ENCODE peak calls at places on chromosomes 7 and 10, in four cellular contexts. Q is dorsolateral prefrontal cortex, J is ascending aorta, U is SK-N-SH. B is an unnamed sample.

GRCh38 chr7:80603940-80604339 is 34.5 kb upstream of the CD36 start:
- DNase-seq in Q (no peak), J (no peak), U (no peak), B (no peak)

GRCh38 chr7:1924185-1924817 is 254.2 kb downstream of the ELFN1 start:
- DNase-seq in Q (no peak), J (no peak), U (no peak), B (no peak)

GRCh38 chr7:111841596-111842209 is 279.4 kb upstream of the IMMP2L start:
- DNase-seq in Q (no peak), J (no peak), U (no peak), B (no peak)

GRCh38 chr7:130272456-130273080 is 5.9 kb downstream of the CPA2 start:
- DNase-seq in Q (no peak), J (no peak), U (no peak), B (peak)

GRCh38 chr7:29749701-29750321 is 56.5 kb upstream of the WIPF3 start:
- DNase-seq in Q (no peak), J (no peak), U (no peak), B (no peak)

GRCh38 chr7:112421666-112422486 is 28.4 kb upstream of the IFRD1 start:
- DNase-seq in Q (no peak), J (no peak), U (no peak), B (no peak)

GRCh38 chr10:7671121-7671520 is 4.4 kb upstream of the ITIH5 start:
- DNase-seq in Q (no peak), J (no peak), U (no peak), B (no peak)

GRCh38 chr7:72334066-72334465 is 78.1 kb downstream of the CALN1 start:
- DNase-seq in Q (no peak), J (no peak), U (peak), B (no peak)

GRCh38 chr10:132532784-132533560 is 4.6 kb upstream of the INPP5A start:
- DNase-seq in Q (no peak), J (no peak), U (no peak), B (no peak)

GRCh38 chr10:47178537-47179290 is 121.3 kb upstream of the GDF10 start:
- DNase-seq in Q (no peak), J (no peak), U (no peak), B (no peak)

GRCh38 chr10:13536674-13537366 is 8.0 kb upstream of the BEND7 start:
- DNase-seq in Q (peak), J (no peak), U (peak), B (peak)

GRCh38 chr10:86580549-86580886 is 58.9 kb upstream of the WAPL start:
- DNase-seq in Q (no peak), J (no peak), U (no peak), B (no peak)

GRCh38 chr7:100190059-100190711 is 12.5 kb downstream of the STAG3 start:
- DNase-seq in Q (no peak), J (no peak), U (peak), B (no peak)
- TF ChIP-seq CTCF in Q (peak), J (peak), U (peak), B (peak)

GRCh38 chr10:72084094-72084459 is 4.3 kb downstream of the SPOCK2 start:
- DNase-seq in Q (peak), J (no peak), U (no peak), B (no peak)
- H3K27ac ChIP-seq in Q (peak), J (no peak), U (no peak), B (peak)

GRCh38 chr7:30980751-30981150 is 17.0 kb downstream of the GHRHR start:
- DNase-seq in Q (no peak), J (no peak), U (no peak), B (no peak)

GRCh38 chr7:30983914-30984247 is 20.1 kb downstream of the GHRHR start:
- DNase-seq in Q (no peak), J (no peak), U (no peak), B (no peak)

GRCh38 chr7:30984359-30985107 is 20.8 kb downstream of the GHRHR start:
- DNase-seq in Q (no peak), J (peak), U (no peak), B (no peak)

GRCh38 chr7:30985756-30986155 is 22.0 kb downstream of the GHRHR start:
- DNase-seq in Q (no peak), J (no peak), U (no peak), B (no peak)

DNA sequence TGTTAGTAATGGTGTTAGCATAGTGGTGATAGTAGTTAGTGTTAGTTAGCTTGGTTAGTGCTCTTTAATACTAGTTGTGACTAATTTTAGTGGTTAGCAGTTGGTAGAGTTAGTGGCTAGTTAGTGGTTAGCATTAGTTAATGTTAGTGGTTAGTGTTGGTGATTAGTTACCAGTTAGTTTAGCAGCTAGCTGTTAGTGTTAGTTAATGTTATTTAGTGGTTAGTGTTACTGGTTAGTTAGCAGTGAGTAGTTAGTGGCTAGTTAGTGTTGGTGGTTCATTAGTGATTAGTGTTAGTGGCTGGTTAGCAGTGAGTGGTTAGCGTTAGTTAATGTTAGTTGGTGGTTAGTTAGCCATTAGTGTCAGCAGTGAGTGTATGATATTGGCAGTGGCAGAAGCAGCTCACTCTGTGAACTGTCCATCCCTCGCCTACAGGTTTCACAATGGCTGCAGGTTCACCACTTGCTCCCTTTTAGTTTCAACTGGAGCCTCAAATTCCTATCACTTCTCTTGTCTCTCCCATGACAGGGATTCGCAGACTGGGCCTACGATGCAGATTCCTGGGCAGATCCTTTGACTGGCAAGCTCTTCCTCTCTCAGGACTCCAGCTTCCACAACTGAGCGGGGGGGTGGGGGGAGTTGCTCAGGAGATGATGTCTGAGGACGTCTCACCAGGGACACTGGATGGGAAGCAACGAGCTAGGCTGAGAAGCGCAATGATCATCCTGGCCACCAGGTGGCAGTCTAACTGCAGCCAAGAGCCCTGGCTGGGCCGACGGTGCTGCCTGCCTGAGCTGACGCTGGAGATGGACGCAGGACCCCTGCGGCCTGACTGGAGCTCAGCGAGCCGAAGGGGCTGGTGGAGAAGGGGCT is 19.5 kb downstream of the GHRHR start:
- DNase-seq in Q (peak), J (peak), U (peak), B (peak)
- H3K4me3 ChIP-seq in Q (no peak), J (peak), U (peak), B (no peak)

DNA sequence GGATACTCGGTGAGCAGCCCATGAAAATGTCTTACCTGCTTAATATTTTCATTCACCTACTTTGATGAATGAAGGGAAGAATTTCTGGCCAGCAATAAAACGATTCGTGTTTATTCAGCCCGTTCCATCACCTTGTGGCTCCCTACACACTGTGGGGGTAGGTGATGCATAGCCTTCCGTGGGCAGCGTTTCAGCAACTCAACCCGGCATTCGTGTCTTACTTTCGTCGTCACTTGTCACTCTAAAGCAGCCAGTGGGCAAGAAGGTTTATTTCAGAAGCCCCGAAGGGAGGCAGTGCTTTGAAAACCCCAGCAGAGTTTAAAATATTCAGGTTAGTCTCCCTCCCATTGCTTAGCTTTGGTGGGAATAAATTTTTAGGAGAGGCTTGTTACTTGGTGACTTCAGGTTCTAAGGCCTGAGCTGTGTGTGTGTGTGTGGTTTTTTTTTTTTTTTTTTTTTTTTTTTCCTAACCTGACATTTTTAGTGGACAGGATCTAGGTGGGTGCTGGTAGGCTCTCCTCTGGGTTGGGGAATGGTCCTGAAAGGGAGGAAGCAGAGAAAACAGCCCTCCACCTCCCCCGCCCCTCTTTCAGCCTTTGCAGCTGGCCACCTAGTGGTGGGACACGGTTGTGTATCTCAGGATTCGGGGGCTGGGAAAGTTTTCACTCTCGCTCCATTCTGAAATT is 1.8 kb downstream of the GRK5 start:
- DNase-seq in Q (peak), J (peak), U (peak), B (peak)
- TF ChIP-seq CTCF in Q (peak), J (peak), U (peak), B (peak)

B was measured in WERI-Rb-1.